ENCODE peak calls at places on chromosome 2, in eight cellular contexts. One of them, this sample, is unnamed.

GRCh38 chr2:241909769-241910168 is 40.2 kb downstream of the RTP5 start:
- DNase-seq in CD4-positive, alpha-beta T cell: no peak
- DNase-seq in kidney epithelial cell: no peak
- DNase-seq in chondrocyte: no peak
- DNase-seq in uterus: peak; percentile 9
- DNase-seq in sigmoid colon: no peak
- DNase-seq in coronary artery: peak; percentile 9
- DNase-seq in pancreas: peak; percentile 21
- DNase-seq in this sample: no peak

GRCh38 chr2:58240595-58240937 is 559 bp downstream of the FANCL start:
- DNase-seq in coronary artery: no peak
- DNase-seq in chondrocyte: no peak
- DNase-seq in sigmoid colon: no peak
- DNase-seq in uterus: no peak
- DNase-seq in kidney epithelial cell: no peak
- DNase-seq in CD4-positive, alpha-beta T cell: no peak
- DNase-seq in pancreas: no peak
- DNase-seq in this sample: no peak

GRCh38 chr2:11534746-11535484 is 1.1 kb downstream of the GREB1 start:
- DNase-seq in CD4-positive, alpha-beta T cell: no peak
- DNase-seq in coronary artery: no peak
- DNase-seq in uterus: no peak
- DNase-seq in sigmoid colon: no peak
- DNase-seq in chondrocyte: no peak
- DNase-seq in pancreas: no peak
- DNase-seq in kidney epithelial cell: no peak
- DNase-seq in this sample: no peak

GRCh38 chr2:214019973-214020345 is 390.9 kb upstream of the VWC2L start:
- DNase-seq in kidney epithelial cell: no peak
- DNase-seq in pancreas: no peak
- DNase-seq in coronary artery: no peak
- DNase-seq in CD4-positive, alpha-beta T cell: no peak
- DNase-seq in sigmoid colon: no peak
- DNase-seq in chondrocyte: no peak
- DNase-seq in uterus: no peak
- DNase-seq in this sample: no peak

GRCh38 chr2:237539681-237540080 is 26.7 kb upstream of the PRLH start:
- DNase-seq in chondrocyte: no peak
- DNase-seq in uterus: no peak
- DNase-seq in sigmoid colon: no peak
- DNase-seq in pancreas: no peak
- DNase-seq in CD4-positive, alpha-beta T cell: no peak
- DNase-seq in coronary artery: no peak
- DNase-seq in kidney epithelial cell: no peak
- DNase-seq in this sample: no peak

GRCh38 chr2:30412392-30413321 is 34.4 kb upstream of the LCLAT1 start:
- DNase-seq in chondrocyte: no peak
- DNase-seq in CD4-positive, alpha-beta T cell: no peak
- DNase-seq in coronary artery: no peak
- DNase-seq in sigmoid colon: peak; percentile 85
- DNase-seq in uterus: peak; percentile 85
- DNase-seq in pancreas: no peak
- DNase-seq in kidney epithelial cell: no peak
- DNase-seq in this sample: no peak

GRCh38 chr2:227295806-227296205 is 29.2 kb upstream of the MFF start:
- DNase-seq in uterus: no peak
- DNase-seq in pancreas: no peak
- DNase-seq in chondrocyte: no peak
- DNase-seq in kidney epithelial cell: no peak
- DNase-seq in coronary artery: no peak
- DNase-seq in sigmoid colon: no peak
- DNase-seq in CD4-positive, alpha-beta T cell: no peak
- DNase-seq in this sample: no peak

GRCh38 chr2:1800716-1801388 is 56.5 kb upstream of the PXDN start:
- DNase-seq in coronary artery: peak; percentile 57
- DNase-seq in uterus: no peak
- DNase-seq in sigmoid colon: peak; percentile 52
- DNase-seq in pancreas: no peak
- DNase-seq in kidney epithelial cell: no peak
- DNase-seq in CD4-positive, alpha-beta T cell: no peak
- DNase-seq in chondrocyte: peak; percentile 74
- DNase-seq in this sample: no peak

GRCh38 chr2:44433841-44434240 is 72.1 kb downstream of the CAMKMT start:
- DNase-seq in pancreas: no peak
- DNase-seq in uterus: no peak
- DNase-seq in sigmoid colon: no peak
- DNase-seq in CD4-positive, alpha-beta T cell: no peak
- DNase-seq in coronary artery: no peak
- DNase-seq in kidney epithelial cell: no peak
- DNase-seq in chondrocyte: no peak
- DNase-seq in this sample: no peak

GRCh38 chr2:228689049-228689448 is 507.6 kb upstream of the SPHKAP start:
- DNase-seq in chondrocyte: no peak
- DNase-seq in uterus: no peak
- DNase-seq in kidney epithelial cell: no peak
- DNase-seq in coronary artery: no peak
- DNase-seq in sigmoid colon: no peak
- DNase-seq in CD4-positive, alpha-beta T cell: no peak
- DNase-seq in pancreas: no peak
- DNase-seq in this sample: peak; percentile 79

GRCh38 chr2:128577141-128577930 is 258.7 kb upstream of the HS6ST1 start:
- DNase-seq in kidney epithelial cell: no peak
- DNase-seq in sigmoid colon: peak; percentile 29
- DNase-seq in CD4-positive, alpha-beta T cell: no peak
- DNase-seq in chondrocyte: no peak
- DNase-seq in pancreas: no peak
- DNase-seq in uterus: no peak
- DNase-seq in coronary artery: no peak
- DNase-seq in this sample: no peak

GRCh38 chr2:225739328-225739727 is 339.8 kb downstream of the NYAP2 start:
- DNase-seq in coronary artery: no peak
- DNase-seq in pancreas: no peak
- DNase-seq in uterus: no peak
- DNase-seq in sigmoid colon: no peak
- DNase-seq in CD4-positive, alpha-beta T cell: no peak
- DNase-seq in kidney epithelial cell: no peak
- DNase-seq in chondrocyte: no peak
- DNase-seq in this sample: no peak

GRCh38 chr2:174797792-174798276 is 33.6 kb upstream of the CHRNA1 start:
- DNase-seq in coronary artery: no peak
- DNase-seq in chondrocyte: no peak
- DNase-seq in pancreas: no peak
- DNase-seq in CD4-positive, alpha-beta T cell: no peak
- DNase-seq in kidney epithelial cell: no peak
- DNase-seq in sigmoid colon: no peak
- DNase-seq in uterus: no peak
- DNase-seq in this sample: no peak

GRCh38 chr2:103183061-103183460 is 421.2 kb downstream of the TMEM182 start:
- DNase-seq in pancreas: no peak
- DNase-seq in coronary artery: no peak
- DNase-seq in uterus: no peak
- DNase-seq in kidney epithelial cell: no peak
- DNase-seq in CD4-positive, alpha-beta T cell: no peak
- DNase-seq in sigmoid colon: no peak
- DNase-seq in chondrocyte: no peak
- DNase-seq in this sample: no peak
- TF ChIP-seq CTCF in pancreas: no peak
- TF ChIP-seq CTCF in coronary artery: no peak
- TF ChIP-seq CTCF in uterus: no peak
- TF ChIP-seq CTCF in kidney epithelial cell: no peak
- TF ChIP-seq CTCF in CD4-positive, alpha-beta T cell: no peak
- TF ChIP-seq CTCF in sigmoid colon: no peak
- TF ChIP-seq CTCF in chondrocyte: peak; percentile 54
- TF ChIP-seq CTCF in this sample: peak; percentile 80

GRCh38 chr2:217878865-217879595 is 123.8 kb downstream of the TNS1 start:
- DNase-seq in kidney epithelial cell: no peak
- DNase-seq in CD4-positive, alpha-beta T cell: no peak
- DNase-seq in sigmoid colon: no peak
- DNase-seq in uterus: no peak
- DNase-seq in pancreas: no peak
- DNase-seq in coronary artery: no peak
- DNase-seq in chondrocyte: no peak
- DNase-seq in this sample: no peak
- TF ChIP-seq CTCF in kidney epithelial cell: peak; percentile 17
- TF ChIP-seq CTCF in CD4-positive, alpha-beta T cell: no peak
- TF ChIP-seq CTCF in sigmoid colon: no peak
- TF ChIP-seq CTCF in uterus: no peak
- TF ChIP-seq CTCF in pancreas: no peak
- TF ChIP-seq CTCF in coronary artery: no peak
- TF ChIP-seq CTCF in chondrocyte: peak; percentile 28
- TF ChIP-seq CTCF in this sample: no peak

DNA sequence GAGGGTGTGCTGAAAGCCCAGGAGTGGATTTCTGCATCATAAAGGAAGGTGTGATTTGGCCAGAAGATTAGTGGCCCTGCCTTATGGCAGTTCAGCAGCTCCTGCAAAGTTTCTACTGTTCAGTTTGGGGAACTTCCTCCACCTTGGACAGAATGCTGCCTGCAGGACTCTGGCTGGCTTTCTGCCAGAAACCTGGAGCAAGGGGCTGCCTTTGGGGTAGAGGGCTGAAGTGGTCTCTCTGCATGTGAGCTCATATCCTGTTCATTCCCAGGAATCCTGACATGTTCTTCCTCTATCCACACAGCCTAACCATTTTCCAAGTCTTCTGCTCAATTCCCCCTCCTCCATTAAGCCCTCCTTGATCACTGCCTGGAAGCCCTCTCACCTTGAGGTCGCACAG is 321.3 kb upstream of the CXCR4 start:
- DNase-seq in uterus: no peak
- DNase-seq in coronary artery: no peak
- DNase-seq in CD4-positive, alpha-beta T cell: no peak
- DNase-seq in sigmoid colon: no peak
- DNase-seq in chondrocyte: no peak
- DNase-seq in pancreas: no peak
- DNase-seq in kidney epithelial cell: no peak
- DNase-seq in this sample: no peak
- TF ChIP-seq CTCF in uterus: no peak
- TF ChIP-seq CTCF in coronary artery: no peak
- TF ChIP-seq CTCF in CD4-positive, alpha-beta T cell: no peak
- TF ChIP-seq CTCF in sigmoid colon: no peak
- TF ChIP-seq CTCF in chondrocyte: no peak
- TF ChIP-seq CTCF in pancreas: no peak
- TF ChIP-seq CTCF in kidney epithelial cell: no peak
- TF ChIP-seq CTCF in this sample: no peak

GRCh38 chr2:222322241-222322640 is 23.4 kb upstream of the PAX3 start:
- DNase-seq in coronary artery: no peak
- DNase-seq in sigmoid colon: no peak
- DNase-seq in kidney epithelial cell: no peak
- DNase-seq in pancreas: no peak
- DNase-seq in CD4-positive, alpha-beta T cell: no peak
- DNase-seq in uterus: no peak
- DNase-seq in chondrocyte: no peak
- DNase-seq in this sample: no peak

GRCh38 chr2:222320441-222321395 is 21.9 kb upstream of the PAX3 start:
- DNase-seq in coronary artery: no peak
- DNase-seq in pancreas: no peak
- DNase-seq in uterus: no peak
- DNase-seq in CD4-positive, alpha-beta T cell: no peak
- DNase-seq in kidney epithelial cell: no peak
- DNase-seq in chondrocyte: peak; percentile 59
- DNase-seq in sigmoid colon: no peak
- DNase-seq in this sample: peak; percentile 69

GRCh38 chr2:222318026-222318711 is 19.4 kb upstream of the PAX3 start:
- DNase-seq in pancreas: no peak
- DNase-seq in kidney epithelial cell: peak; percentile 47
- DNase-seq in chondrocyte: no peak
- DNase-seq in coronary artery: no peak
- DNase-seq in CD4-positive, alpha-beta T cell: no peak
- DNase-seq in uterus: no peak
- DNase-seq in sigmoid colon: no peak
- DNase-seq in this sample: peak; percentile 92

GRCh38 chr2:222319576-222320440 is 21.0 kb upstream of the PAX3 start:
- DNase-seq in CD4-positive, alpha-beta T cell: no peak
- DNase-seq in uterus: no peak
- DNase-seq in chondrocyte: peak; percentile 81
- DNase-seq in coronary artery: no peak
- DNase-seq in kidney epithelial cell: no peak
- DNase-seq in sigmoid colon: no peak
- DNase-seq in pancreas: no peak
- DNase-seq in this sample: peak; percentile 76

DNA sequence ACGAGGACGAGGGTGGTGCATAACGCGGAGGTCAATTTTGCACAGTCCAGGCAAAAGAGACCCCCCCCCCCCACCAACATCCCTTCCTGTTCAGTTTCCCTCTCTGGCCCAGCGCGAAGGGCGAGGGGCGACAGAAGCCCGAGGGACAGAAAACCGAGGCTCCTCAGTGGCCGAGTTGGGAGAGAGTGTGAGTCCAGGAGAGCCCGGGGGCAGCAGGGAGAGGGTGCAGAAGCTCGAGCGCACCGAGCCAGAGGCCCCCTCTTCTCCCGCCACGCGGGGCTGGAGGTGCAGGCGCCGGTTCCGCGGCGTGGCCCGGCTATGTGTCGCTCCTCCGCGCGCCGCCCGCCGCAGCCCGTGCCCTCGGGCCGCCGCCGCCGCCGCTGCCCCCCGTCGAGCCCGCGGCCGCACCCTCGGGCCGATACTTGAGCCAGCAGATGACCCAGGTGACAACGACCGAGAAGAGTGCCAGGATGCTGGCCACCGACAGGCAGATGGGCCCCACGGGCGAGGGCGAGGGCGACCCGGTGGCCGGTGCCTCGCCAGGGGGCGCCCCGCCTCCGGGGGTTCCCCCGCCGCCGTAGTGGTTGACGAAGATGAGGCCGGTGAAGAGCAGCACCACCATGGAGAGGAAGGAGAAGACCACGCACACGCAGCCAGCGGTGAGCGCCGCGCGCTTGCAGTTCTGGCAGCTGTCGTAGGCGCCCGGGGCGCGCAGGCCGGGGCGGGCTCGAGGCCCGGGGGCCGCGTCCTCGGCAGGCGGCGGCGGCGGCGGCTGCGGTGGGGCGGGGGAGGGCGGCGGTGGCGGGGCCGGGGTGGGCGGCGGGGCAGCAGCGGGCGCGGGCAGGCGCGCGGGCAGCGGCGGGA is 20.1 kb upstream of the PAX3 start:
- DNase-seq in uterus: no peak
- DNase-seq in sigmoid colon: no peak
- DNase-seq in pancreas: no peak
- DNase-seq in coronary artery: no peak
- DNase-seq in chondrocyte: peak; percentile 86
- DNase-seq in kidney epithelial cell: no peak
- DNase-seq in CD4-positive, alpha-beta T cell: no peak
- DNase-seq in this sample: peak; percentile 78
- TF ChIP-seq CTCF in uterus: no peak
- TF ChIP-seq CTCF in sigmoid colon: peak; percentile 39
- TF ChIP-seq CTCF in pancreas: no peak
- TF ChIP-seq CTCF in coronary artery: no peak
- TF ChIP-seq CTCF in chondrocyte: peak; percentile 64
- TF ChIP-seq CTCF in kidney epithelial cell: peak; percentile 8
- TF ChIP-seq CTCF in CD4-positive, alpha-beta T cell: no peak
- TF ChIP-seq CTCF in this sample: peak; percentile 40